ENCODE peak calls at places on chromosome 5, in four cellular contexts. H is hepatic stellate cell; A is CD8-positive, alpha-beta T cell; W is DMS79 treated with DMSO at 0.1 percent for 48 hours. O is an unnamed sample.

GRCh38 chr5:31640024-31640423 is 1.1 kb downstream of the PDZD2 start:
- DNase-seq in H (no peak), A (no peak), W (no peak), O (no peak)

GRCh38 chr5:180807654-180808414 is 5.2 kb upstream of the MGAT1 start:
- DNase-seq in H (no peak), A (no peak), W (no peak), O (no peak)

GRCh38 chr5:166724284-166724683 is 1567.2 kb upstream of the WWC1 start:
- DNase-seq in H (no peak), A (no peak), W (no peak), O (peak; percentile 80)

GRCh38 chr5:134125195-134126015 is 10.9 kb downstream of the TCF7 start:
- DNase-seq in H (peak; percentile 84), A (no peak), W (no peak), O (no peak)

GRCh38 chr5:133461796-133462516 is 150.4 kb downstream of the FSTL4 start:
- DNase-seq in H (no peak), A (no peak), W (peak; percentile 28), O (no peak)

GRCh38 chr5:26894719-26895263 is 143.6 kb downstream of the CDH9 start:
- DNase-seq in H (no peak), A (no peak), W (no peak), O (no peak)

GRCh38 chr5:170297589-170298462 is at the start of gene LCP2:
- DNase-seq in H (no peak), A (no peak), W (no peak), O (no peak)

GRCh38 chr5:61333351-61334223 is 1.5 kb downstream of the ZSWIM6 start:
- DNase-seq in H (peak; percentile 41), A (no peak), W (no peak), O (peak; percentile 80)

GRCh38 chr5:73823508-73823925 is 197.5 kb downstream of the ARHGEF28 start:
- DNase-seq in H (no peak), A (no peak), W (no peak), O (no peak)

GRCh38 chr5:31626156-31626555 is 12.8 kb upstream of the PDZD2 start:
- DNase-seq in H (no peak), A (no peak), W (no peak), O (no peak)

GRCh38 chr5:53642006-53642405 is 81.6 kb downstream of the NDUFS4 start:
- DNase-seq in H (no peak), A (no peak), W (no peak), O (no peak)

GRCh38 chr5:73911761-73912393 is 285.9 kb downstream of the ARHGEF28 start:
- DNase-seq in H (no peak), A (no peak), W (peak; percentile 43), O (no peak)

GRCh38 chr5:102865510-102866314 is 110.6 kb downstream of the PAM start:
- DNase-seq in H (peak; percentile 63), A (peak; percentile 21), W (no peak), O (peak; percentile 22)

GRCh38 chr5:80061005-80061404 is 25.9 kb downstream of the THBS4 start:
- DNase-seq in H (no peak), A (no peak), W (no peak), O (no peak)

GRCh38 chr5:59749782-59750520 is 143.6 kb downstream of the PDE4D start:
- DNase-seq in H (no peak), A (no peak), W (no peak), O (no peak)

GRCh38 chr5:181111010-181111409 is 20.0 kb downstream of the OR2V1 start:
- DNase-seq in H (no peak), A (no peak), W (no peak), O (no peak)

GRCh38 chr5:89729623-89730390 is 679.7 kb downstream of the CETN3 start:
- DNase-seq in H (no peak), A (no peak), W (no peak), O (peak; percentile 55)

GRCh38 chr5:61516946-61517345 is 184.9 kb downstream of the ZSWIM6 start:
- DNase-seq in H (no peak), A (no peak), W (no peak), O (no peak)

GRCh38 chr5:74643160-74643562 is 2.6 kb upstream of the ENC1 start:
- DNase-seq in H (peak; percentile 72), A (no peak), W (no peak), O (no peak)

GRCh38 chr5:75260708-75261107 is 24.0 kb upstream of the ANKRD31 start:
- DNase-seq in H (no peak), A (no peak), W (no peak), O (no peak)

GRCh38 chr5:72988769-72989168 is 32.9 kb downstream of the FCHO2 start:
- DNase-seq in H (no peak), A (no peak), W (no peak), O (no peak)

GRCh38 chr5:532521-533242 is 8.4 kb upstream of the SLC9A3 start:
- DNase-seq in H (no peak), A (no peak), W (no peak), O (no peak)

GRCh38 chr5:103499236-103499635 is 63.4 kb downstream of the NUDT12 start:
- DNase-seq in H (no peak), A (no peak), W (no peak), O (no peak)

GRCh38 chr5:63217422-63217821 is 638.8 kb downstream of the LRRC70 start:
- DNase-seq in H (no peak), A (no peak), W (no peak), O (no peak)

GRCh38 chr5:170503970-170504525 is at the start of gene KCNIP1:
- DNase-seq in H (no peak), A (no peak), W (peak; percentile 11), O (no peak)

GRCh38 chr5:140362875-140363630 is 3.1 kb downstream of the SLC4A9 start:
- DNase-seq in H (peak; percentile 83), A (peak; percentile 71), W (no peak), O (peak; percentile 90)

GRCh38 chr5:123371575-123372179 is 51.5 kb downstream of the CEP120 start:
- DNase-seq in H (no peak), A (no peak), W (no peak), O (no peak)

GRCh38 chr5:151095341-151096000 is 14.6 kb upstream of the TNIP1 start:
- DNase-seq in H (no peak), A (no peak), W (no peak), O (no peak)

GRCh38 chr5:142086229-142086628 is 22.4 kb upstream of the NDFIP1 start:
- DNase-seq in H (no peak), A (no peak), W (no peak), O (no peak)